ENCODE peak calls at places on chromosomes 3 and 15, in six cellular contexts. S is K562, W is uterus, U is sigmoid colon, L is body of pancreas, H is Peyer's patch. T is an unnamed sample.

GRCh38 chr3:129046037-129046731 is 14.4 kb upstream of the GP9 start:
- DNase-seq in S (no peak), W (no peak), U (peak), L (no peak), H (no peak), T (no peak)

GRCh38 chr3:159711560-159712333 is 276.9 kb upstream of the IL12A start:
- DNase-seq in S (no peak), W (peak), U (no peak), L (no peak), H (no peak), T (no peak)

GRCh38 chr3:42424911-42425310 is 14.5 kb upstream of the LYZL4 start:
- DNase-seq in S (no peak), W (no peak), U (no peak), L (no peak), H (no peak), T (no peak)

GRCh38 chr15:58903232-58903631 is 30.2 kb downstream of the SLTM start:
- DNase-seq in S (no peak), W (no peak), U (no peak), L (no peak), H (no peak), T (no peak)

GRCh38 chr3:29271501-29271900 is 9.4 kb upstream of the RBMS3 start:
- DNase-seq in S (no peak), W (no peak), U (no peak), L (no peak), H (no peak), T (no peak)

GRCh38 chr3:37995652-37996641 is 5.4 kb downstream of the VILL start:
- DNase-seq in S (no peak), W (no peak), U (peak), L (no peak), H (peak), T (peak)

GRCh38 chr3:174193559-174193958 is 665.6 kb upstream of the NAALADL2 start:
- DNase-seq in S (no peak), W (no peak), U (no peak), L (no peak), H (no peak), T (no peak)

GRCh38 chr3:185935465-185936263 is 2.1 kb downstream of the TRA2B start:
- DNase-seq in S (peak), W (no peak), U (no peak), L (no peak), H (no peak), T (no peak)

GRCh38 chr3:39166134-39166710 is 12.8 kb upstream of the CSRNP1 start:
- DNase-seq in S (peak), W (no peak), U (no peak), L (no peak), H (peak), T (no peak)

GRCh38 chr15:52114656-52115055 is 2.1 kb upstream of the BCL2L10 start:
- DNase-seq in S (no peak), W (no peak), U (no peak), L (no peak), H (no peak), T (no peak)

GRCh38 chr15:32844118-32844711 is 126.4 kb downstream of the GREM1 start:
- DNase-seq in S (peak), W (no peak), U (no peak), L (no peak), H (no peak), T (no peak)

GRCh38 chr15:70473623-70474366 is 289.6 kb downstream of the UACA start:
- DNase-seq in S (no peak), W (peak), U (no peak), L (no peak), H (no peak), T (no peak)

GRCh38 chr15:39188930-39189329 is 391.9 kb upstream of the THBS1 start:
- DNase-seq in S (no peak), W (no peak), U (no peak), L (peak), H (no peak), T (no peak)
- H3K27ac ChIP-seq in S (no peak), W (peak), U (no peak), L (no peak), H (no peak), T (no peak)

GRCh38 chr3:32281570-32282106 is 43.2 kb downstream of the CMTM8 start:
- DNase-seq in S (no peak), W (no peak), U (no peak), L (no peak), H (no peak), T (no peak)
- TF ChIP-seq POLR2A in S (no peak), W (no peak), U (no peak), L (no peak), H (no peak), T (no peak)

GRCh38 chr3:119413603-119414280 is 49.7 kb downstream of the TMEM39A start:
- DNase-seq in S (peak), W (no peak), U (no peak), L (no peak), H (no peak), T (no peak)

GRCh38 chr3:119418091-119418512 is 45.3 kb downstream of the TMEM39A start:
- DNase-seq in S (peak), W (no peak), U (no peak), L (no peak), H (no peak), T (no peak)

GRCh38 chr3:119420196-119420595 is 43.2 kb downstream of the TMEM39A start:
- DNase-seq in S (peak), W (no peak), U (no peak), L (no peak), H (no peak), T (no peak)

GRCh38 chr3:119418641-119419040 is 44.8 kb downstream of the TMEM39A start:
- DNase-seq in S (peak), W (no peak), U (no peak), L (no peak), H (no peak), T (no peak)
- H3K27ac ChIP-seq in S (no peak), W (no peak), U (no peak), L (no peak), H (no peak), T (no peak)

GRCh38 chr3:47517937-47518336 is 4.4 kb upstream of the ELP6 start:
- DNase-seq in S (no peak), W (no peak), U (no peak), L (no peak), H (no peak), T (no peak)

GRCh38 chr3:47512416-47513124 is 942 bp downstream of the ELP6 start:
- DNase-seq in S (peak), W (peak), U (peak), L (peak), H (peak), T (no peak)

GRCh38 chr3:47515864-47516319 is 2.4 kb upstream of the ELP6 start:
- DNase-seq in S (peak), W (no peak), U (no peak), L (no peak), H (no peak), T (no peak)

GRCh38 chr3:47515100-47515499 is 1.6 kb upstream of the ELP6 start:
- DNase-seq in S (peak), W (no peak), U (no peak), L (peak), H (no peak), T (no peak)

DNA sequence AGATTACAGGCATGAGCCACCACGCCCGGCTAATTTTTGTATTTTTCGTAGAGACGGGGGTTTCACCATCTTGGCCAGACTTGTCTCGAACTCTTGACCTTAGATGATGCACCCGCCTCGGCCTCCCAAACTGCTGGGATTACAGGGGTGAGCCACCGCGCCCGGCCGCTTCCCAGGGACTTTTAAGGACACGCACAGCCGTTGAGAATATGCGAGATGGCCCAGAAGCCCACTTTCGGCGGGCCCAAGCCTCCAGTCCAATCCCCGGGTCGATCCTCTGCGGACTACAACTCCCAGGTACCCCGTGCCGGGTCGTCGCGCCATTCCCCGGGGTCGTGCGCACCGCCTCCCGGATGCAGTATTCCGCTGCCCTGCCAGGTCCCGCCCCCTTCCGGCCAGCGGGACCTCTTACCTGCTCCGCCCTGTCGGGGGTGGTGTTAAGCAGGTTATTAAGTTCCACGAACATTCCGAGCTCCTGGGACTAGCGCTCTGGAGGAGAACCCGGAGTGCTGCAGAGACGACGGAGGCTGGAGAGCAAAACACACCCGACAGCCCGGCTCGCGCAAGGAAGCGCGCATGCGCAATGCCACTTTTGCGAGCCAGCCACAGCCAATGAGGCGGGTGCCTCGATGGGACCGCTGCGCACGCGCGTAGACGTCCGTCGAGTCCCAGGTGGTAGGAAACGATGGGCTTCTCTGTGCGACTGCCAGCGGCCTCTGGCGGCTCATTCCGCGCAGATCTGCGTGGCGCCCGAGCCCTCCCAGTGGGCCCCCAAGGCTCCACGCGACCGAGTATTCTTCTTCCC is at the start of gene ELP6:
- DNase-seq in S (peak), W (peak), U (peak), L (peak), H (peak), T (peak)
- TF ChIP-seq POLR2A in S (peak), W (peak), U (peak), L (peak), H (peak), T (peak)

GRCh38 chr3:123920383-123920782 is 36.3 kb upstream of the MYLK start:
- DNase-seq in S (no peak), W (no peak), U (no peak), L (no peak), H (no peak), T (no peak)

GRCh38 chr3:123919353-123919752 is 35.2 kb upstream of the MYLK start:
- DNase-seq in S (no peak), W (no peak), U (no peak), L (no peak), H (no peak), T (no peak)

GRCh38 chr3:123909785-123910184 is 25.7 kb upstream of the MYLK start:
- DNase-seq in S (no peak), W (no peak), U (no peak), L (no peak), H (no peak), T (no peak)

DNA sequence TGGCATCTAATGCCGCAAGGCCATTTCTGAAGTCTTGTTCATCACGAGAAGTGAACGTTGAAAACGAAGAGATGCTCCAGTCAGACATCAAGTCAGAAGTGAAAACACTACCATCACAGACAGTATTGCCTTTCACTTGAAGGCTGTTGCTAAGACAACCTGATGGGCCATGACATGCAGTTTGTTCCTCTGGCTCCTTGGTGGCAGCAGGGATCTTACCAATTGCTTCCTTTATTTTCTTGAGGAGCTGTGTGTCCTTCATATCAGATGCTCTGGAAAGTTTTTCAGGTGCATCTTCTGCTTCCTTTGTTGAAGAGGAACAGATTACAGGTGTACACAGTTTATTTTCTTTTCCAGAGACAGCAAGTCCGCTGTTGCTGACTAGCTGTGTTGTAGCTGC is 30.7 kb upstream of the MYLK start:
- DNase-seq in S (no peak), W (no peak), U (no peak), L (no peak), H (no peak), T (no peak)
- H3K27ac ChIP-seq in S (no peak), W (no peak), U (no peak), L (no peak), H (no peak), T (no peak)

GRCh38 chr3:58433400-58434169 is at the start of gene PDHB:
- DNase-seq in S (peak), W (peak), U (peak), L (peak), H (peak), T (peak)
- TF ChIP-seq POLR2A in S (peak), W (peak), U (peak), L (peak), H (peak), T (peak)

GRCh38 chr3:44039006-44039405 is 202.7 kb upstream of the TOPAZ1 start:
- DNase-seq in S (no peak), W (no peak), U (no peak), L (no peak), H (no peak), T (no peak)

GRCh38 chr3:44041726-44042125 is 200.0 kb upstream of the TOPAZ1 start:
- DNase-seq in S (no peak), W (no peak), U (no peak), L (no peak), H (no peak), T (no peak)

GRCh38 chr3:44045476-44046275 is 196.0 kb upstream of the TOPAZ1 start:
- DNase-seq in S (peak), W (no peak), U (no peak), L (peak), H (peak), T (no peak)

GRCh38 chr3:44047796-44048195 is 193.9 kb upstream of the TOPAZ1 start:
- DNase-seq in S (no peak), W (no peak), U (no peak), L (no peak), H (no peak), T (no peak)

GRCh38 chr3:44042772-44043171 is 198.9 kb upstream of the TOPAZ1 start:
- DNase-seq in S (no peak), W (no peak), U (no peak), L (no peak), H (no peak), T (no peak)
- H3K27ac ChIP-seq in S (no peak), W (no peak), U (no peak), L (no peak), H (no peak), T (no peak)

DNA sequence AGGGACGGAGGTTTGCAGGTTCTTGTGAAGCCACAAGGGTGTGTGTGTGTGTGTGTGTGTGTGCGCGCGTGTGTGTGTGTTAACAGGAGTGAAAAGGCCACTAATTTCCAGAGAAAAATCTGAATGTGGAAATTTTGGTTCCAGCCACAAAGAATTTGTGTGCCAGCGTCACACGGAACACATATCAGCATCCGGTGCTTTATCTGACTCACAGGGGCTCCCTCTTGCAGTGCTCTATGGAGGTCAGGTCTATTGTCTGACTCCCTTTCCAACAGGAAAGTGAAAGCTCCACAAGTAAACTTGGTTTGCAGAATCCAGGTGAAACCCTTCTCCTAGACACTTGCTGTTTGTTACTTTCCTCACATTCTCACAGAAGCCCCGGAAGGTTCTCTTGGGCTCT is 6.2 kb downstream of the CLDN11 start:
- DNase-seq in S (peak), W (no peak), U (no peak), L (no peak), H (no peak), T (no peak)
- TF ChIP-seq POLR2A in S (no peak), W (no peak), U (no peak), L (no peak), H (no peak), T (no peak)

GRCh38 chr3:177445591-177445990 is 248.3 kb upstream of the TBL1XR1 start:
- DNase-seq in S (no peak), W (no peak), U (no peak), L (no peak), H (no peak), T (no peak)
- H3K27ac ChIP-seq in S (no peak), W (no peak), U (peak), L (no peak), H (peak), T (no peak)